ENCODE peak calls at places on chromosomes 12 and 14, in six cellular contexts. One of them, this sample, is unnamed.

GRCh38 chr14:29222671-29223268 is 456.2 kb downstream of the FOXG1 start:
- DNase-seq in hippocampal formation: peak; percentile 72
- DNase-seq in occipital lobe: no peak
- DNase-seq in NCI-H446: peak; percentile 87
- DNase-seq in GM19239: no peak
- DNase-seq in H9: peak; percentile 26
- DNase-seq in this sample: peak; percentile 12

GRCh38 chr12:11584213-11584855 is 65.1 kb upstream of the ETV6 start:
- DNase-seq in hippocampal formation: no peak
- DNase-seq in occipital lobe: no peak
- DNase-seq in NCI-H446: peak; percentile 61
- DNase-seq in GM19239: no peak
- DNase-seq in H9: no peak
- DNase-seq in this sample: no peak

GRCh38 chr14:49770212-49770817 is 2.4 kb downstream of the KLHDC2 start:
- DNase-seq in hippocampal formation: no peak
- DNase-seq in occipital lobe: no peak
- DNase-seq in NCI-H446: no peak
- DNase-seq in GM19239: no peak
- DNase-seq in H9: no peak
- DNase-seq in this sample: no peak

GRCh38 chr12:75564398-75564797 is 53.0 kb upstream of the KRR1 start:
- DNase-seq in hippocampal formation: no peak
- DNase-seq in occipital lobe: no peak
- DNase-seq in NCI-H446: no peak
- DNase-seq in GM19239: no peak
- DNase-seq in H9: no peak
- DNase-seq in this sample: no peak

GRCh38 chr12:105228494-105228893 is 7.5 kb downstream of the APPL2 start:
- DNase-seq in hippocampal formation: no peak
- DNase-seq in occipital lobe: no peak
- DNase-seq in NCI-H446: no peak
- DNase-seq in GM19239: no peak
- DNase-seq in H9: no peak
- DNase-seq in this sample: no peak

GRCh38 chr14:93173943-93174395 is 10.7 kb downstream of the MOAP1 start:
- DNase-seq in hippocampal formation: no peak
- DNase-seq in occipital lobe: peak; percentile 49
- DNase-seq in NCI-H446: no peak
- DNase-seq in GM19239: no peak
- DNase-seq in H9: no peak
- DNase-seq in this sample: no peak

GRCh38 chr14:49621114-49621881 is 699 bp downstream of the MGAT2 start:
- DNase-seq in hippocampal formation: peak; percentile 49
- DNase-seq in occipital lobe: peak; percentile 49
- DNase-seq in NCI-H446: peak; percentile 66
- DNase-seq in GM19239: no peak
- DNase-seq in H9: peak; percentile 64
- DNase-seq in this sample: peak; percentile 58

GRCh38 chr12:111451649-111452129 is 46.0 kb downstream of the SH2B3 start:
- DNase-seq in hippocampal formation: peak; percentile 83
- DNase-seq in occipital lobe: no peak
- DNase-seq in NCI-H446: peak; percentile 33
- DNase-seq in GM19239: no peak
- DNase-seq in H9: no peak
- DNase-seq in this sample: no peak

GRCh38 chr12:117363953-117364486 is 2.6 kb upstream of the NOS1 start:
- DNase-seq in hippocampal formation: no peak
- DNase-seq in occipital lobe: no peak
- DNase-seq in NCI-H446: no peak
- DNase-seq in GM19239: no peak
- DNase-seq in H9: no peak
- DNase-seq in this sample: no peak

This sample was measured in anterior cingulate cortex.